ENCODE peak calls at places on chromosomes 2 and 18, in four cellular contexts. J is GM12878, A is K562, K is H1. F is an unnamed sample.

GRCh38 chr2:36450466-36451196 is 95.1 kb downstream of the CRIM1 start:
- DNase-seq in K (no peak), J (no peak), A (no peak), F (no peak)

GRCh38 chr18:67710639-67711038 is 194.1 kb upstream of the DSEL start:
- DNase-seq in J (no peak), A (no peak), K (no peak), F (no peak)

GRCh38 chr2:20291106-20291564 is 59.5 kb downstream of the PUM2 start:
- DNase-seq in A (peak; percentile 65), K (peak; percentile 43), J (no peak), F (peak; percentile 79)

GRCh38 chr2:165825041-165825440 is 31.0 kb upstream of the GALNT3 start:
- DNase-seq in A (no peak), J (no peak), K (no peak), F (no peak)

GRCh38 chr2:39719317-39719716 is 53.6 kb downstream of the TMEM178A start:
- DNase-seq in J (no peak), K (no peak), A (no peak), F (no peak)

GRCh38 chr2:45681675-45682074 is 30.2 kb downstream of the PRKCE start:
- DNase-seq in J (no peak), K (no peak), A (no peak), F (peak; percentile 34)

GRCh38 chr2:160516547-160517365 is 23.1 kb upstream of the RBMS1 start:
- DNase-seq in A (no peak), J (no peak), K (no peak), F (no peak)

GRCh38 chr2:214019229-214019972 is 391.5 kb upstream of the VWC2L start:
- DNase-seq in A (no peak), K (no peak), J (no peak), F (no peak)

GRCh38 chr2:224934542-224935188 is 107.6 kb downstream of the DOCK10 start:
- DNase-seq in J (no peak), A (no peak), K (no peak), F (no peak)

GRCh38 chr2:75646583-75647425 is at the start of gene MRPL19:
- DNase-seq in J (peak; percentile 70), K (peak; percentile 44), A (peak; percentile 74), F (peak; percentile 90)

GRCh38 chr18:5879479-5879882 is 15.8 kb downstream of the TMEM200C start:
- DNase-seq in K (no peak), A (peak; percentile 39), J (no peak), F (peak; percentile 39)

GRCh38 chr2:238569415-238570195 is 142.9 kb downstream of the ASB1 start:
- DNase-seq in K (no peak), J (no peak), A (no peak), F (no peak)

GRCh38 chr2:12728221-12728777 is 11.6 kb downstream of the TRIB2 start:
- DNase-seq in J (peak; percentile 93), K (no peak), A (no peak), F (no peak)

GRCh38 chr2:205438241-205438640 is 244.1 kb upstream of the NRP2 start:
- DNase-seq in K (no peak), J (no peak), A (no peak), F (no peak)

GRCh38 chr2:218876562-218877219 is 4.0 kb upstream of the WNT10A start:
- DNase-seq in J (peak; percentile 56), A (peak; percentile 54), K (no peak), F (peak; percentile 88)

GRCh38 chr2:69781321-69782248 is 39.7 kb downstream of the ANXA4 start:
- DNase-seq in K (no peak), J (no peak), A (no peak), F (no peak)

GRCh38 chr2:86221066-86221684 is 21.9 kb downstream of the MRPL35 start:
- DNase-seq in K (no peak), J (no peak), A (peak; percentile 80), F (peak; percentile 71)

GRCh38 chr2:172462393-172463381 is 35.3 kb downstream of the ITGA6 start:
- DNase-seq in K (no peak), A (no peak), J (peak; percentile 23), F (no peak)

GRCh38 chr2:225411452-225411851 is 11.9 kb downstream of the NYAP2 start:
- DNase-seq in A (no peak), K (no peak), J (no peak), F (no peak)

GRCh38 chr18:741931-742512 is 29.6 kb upstream of the ENOSF1 start:
- DNase-seq in A (peak; percentile 64), K (no peak), J (peak; percentile 30), F (peak; percentile 61)

GRCh38 chr18:73913505-73913904 is 234.1 kb downstream of the FBXO15 start:
- DNase-seq in A (no peak), J (no peak), K (no peak), F (no peak)

DNA sequence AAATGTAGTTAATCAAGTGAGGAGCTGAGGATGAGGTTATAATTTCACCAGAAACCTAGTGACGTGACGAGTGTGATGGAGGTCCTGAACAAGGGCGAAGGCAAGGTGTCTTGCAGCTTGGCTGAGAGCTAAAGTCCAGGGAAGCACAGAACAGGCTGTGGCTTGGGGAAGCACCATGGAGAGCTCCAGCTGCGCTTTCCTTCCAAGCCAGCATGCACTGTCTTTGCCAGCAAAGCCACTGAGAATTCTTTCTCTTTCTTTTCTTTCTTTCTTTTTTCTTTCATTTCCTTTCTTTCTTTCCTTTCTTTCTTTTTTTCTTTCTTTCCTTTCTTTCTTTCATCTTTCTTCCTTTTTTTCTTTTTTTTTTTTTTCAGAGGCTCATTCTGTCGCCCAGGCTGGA is 239.3 kb downstream of the FBXO15 start:
- DNase-seq in A (no peak), J (no peak), K (no peak), F (no peak)
- TF ChIP-seq NRF1 in A (no peak), J (no peak), K (no peak), F (no peak)

DNA sequence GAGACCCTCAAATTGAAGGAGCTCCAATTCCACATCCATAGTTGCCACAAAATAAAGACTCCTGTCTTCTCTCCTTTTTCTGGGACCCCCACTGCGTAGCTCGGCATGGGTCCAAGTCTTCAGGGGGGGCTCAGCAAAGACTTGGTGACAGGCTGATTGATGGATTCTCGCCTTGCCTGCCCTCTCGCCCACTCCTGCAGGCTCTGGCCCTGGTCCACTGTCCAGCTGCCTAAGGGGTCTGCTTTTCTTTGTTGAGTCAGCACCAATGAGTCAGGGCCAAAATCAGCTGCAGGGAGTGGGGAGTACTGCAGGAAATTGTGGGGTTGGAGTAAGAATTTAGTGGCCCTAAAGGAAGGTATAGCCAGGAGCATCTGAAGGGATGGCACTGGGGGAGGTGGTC is 21.5 kb downstream of the RPL37A start:
- DNase-seq in K (no peak), A (no peak), J (no peak), F (no peak)
- H3K4me2 ChIP-seq in K (no peak overlapping the region), A (no peak overlapping the region), J (no peak overlapping the region), F (no peak overlapping the region)

DNA sequence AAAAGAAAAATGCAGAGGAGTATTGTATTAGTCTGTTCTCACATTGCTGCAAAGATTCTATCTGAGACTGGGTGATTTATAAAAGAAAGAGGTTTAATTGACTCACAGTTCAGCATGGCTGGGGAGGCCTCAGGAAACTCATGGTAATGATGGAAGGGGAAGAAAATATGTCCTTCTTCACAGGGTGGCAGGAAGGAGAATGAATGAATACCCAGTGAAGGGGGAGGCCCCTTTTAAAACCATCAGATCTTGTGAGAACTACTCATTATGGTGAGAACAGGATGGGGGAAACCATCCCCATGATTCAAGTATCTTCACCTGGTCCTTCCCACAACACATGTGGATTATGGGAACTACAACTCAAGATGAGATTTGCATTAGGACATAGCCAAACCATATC is 9.1 kb upstream of the PLCL1 start:
- DNase-seq in A (no peak), J (no peak), K (no peak), F (no peak)
- TF ChIP-seq NRF1 in A (no peak), J (no peak), K (no peak), F (no peak)

GRCh38 chr2:68690851-68691250 is 43.8 kb upstream of the ARHGAP25 start:
- DNase-seq in A (no peak), K (no peak), J (no peak), F (no peak)
- H3K4me2 ChIP-seq in A (no peak overlapping the region), K (no peak overlapping the region), J (peak overlapping the region; percentile 90), F (no peak overlapping the region)

GRCh38 chr2:198242093-198242492 is 437.7 kb downstream of the PLCL1 start:
- DNase-seq in K (no peak), A (no peak), J (no peak), F (no peak)
- TF ChIP-seq NRF1 in K (no peak), A (no peak), J (no peak), F (no peak)

GRCh38 chr18:11159844-11160243 is 10.5 kb upstream of the PIEZO2 start:
- DNase-seq in K (no peak), A (no peak), J (no peak), F (no peak)

GRCh38 chr18:11156977-11157376 is 7.6 kb upstream of the PIEZO2 start:
- DNase-seq in J (no peak), K (no peak), A (no peak), F (no peak)

GRCh38 chr18:11162889-11163288 is 13.5 kb upstream of the PIEZO2 start:
- DNase-seq in J (no peak), A (no peak), K (no peak), F (no peak)

GRCh38 chr18:11163668-11164067 is 14.3 kb upstream of the PIEZO2 start:
- DNase-seq in J (no peak), K (no peak), A (no peak), F (peak; percentile 47)

GRCh38 chr18:11160303-11160702 is 10.9 kb upstream of the PIEZO2 start:
- DNase-seq in J (no peak), A (no peak), K (no peak), F (no peak)
- H3K4me2 ChIP-seq in J (no peak overlapping the region), A (no peak overlapping the region), K (no peak overlapping the region), F (no peak overlapping the region)

DNA sequence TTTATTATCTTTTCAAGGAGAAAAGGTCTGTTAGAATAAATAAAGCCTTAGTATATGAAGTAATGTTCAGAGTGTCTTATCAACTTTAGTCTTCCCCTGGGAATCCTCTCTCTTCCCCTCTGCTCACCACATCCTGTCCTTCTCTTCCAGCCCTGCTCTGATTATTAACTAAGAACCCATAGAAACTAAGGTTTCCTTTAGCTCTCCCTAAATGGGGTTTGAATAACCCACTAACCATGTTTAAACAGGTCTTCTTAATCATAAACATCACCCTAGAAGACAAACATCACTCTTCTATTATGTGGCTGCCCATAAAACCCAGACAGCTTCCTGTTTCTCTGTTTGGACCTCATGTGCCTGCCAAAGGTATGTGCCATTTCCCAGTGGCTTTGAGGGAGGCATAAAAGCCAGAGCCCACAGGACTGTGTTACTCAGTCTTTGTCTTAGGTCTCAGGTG is 50.1 kb downstream of the SLC14A1 start:
- DNase-seq in A (no peak), J (no peak), K (no peak), F (no peak)
- TF ChIP-seq NRF1 in A (no peak), J (no peak), K (no peak), F (no peak)

GRCh38 chr2:188787002-188787660 is 187.0 kb upstream of the COL3A1 start:
- DNase-seq in J (no peak), K (no peak), A (no peak), F (no peak)
- H3K4me2 ChIP-seq in J (no peak overlapping the region), K (no peak overlapping the region), A (no peak overlapping the region), F (peak overlapping the region; percentile 51)

DNA sequence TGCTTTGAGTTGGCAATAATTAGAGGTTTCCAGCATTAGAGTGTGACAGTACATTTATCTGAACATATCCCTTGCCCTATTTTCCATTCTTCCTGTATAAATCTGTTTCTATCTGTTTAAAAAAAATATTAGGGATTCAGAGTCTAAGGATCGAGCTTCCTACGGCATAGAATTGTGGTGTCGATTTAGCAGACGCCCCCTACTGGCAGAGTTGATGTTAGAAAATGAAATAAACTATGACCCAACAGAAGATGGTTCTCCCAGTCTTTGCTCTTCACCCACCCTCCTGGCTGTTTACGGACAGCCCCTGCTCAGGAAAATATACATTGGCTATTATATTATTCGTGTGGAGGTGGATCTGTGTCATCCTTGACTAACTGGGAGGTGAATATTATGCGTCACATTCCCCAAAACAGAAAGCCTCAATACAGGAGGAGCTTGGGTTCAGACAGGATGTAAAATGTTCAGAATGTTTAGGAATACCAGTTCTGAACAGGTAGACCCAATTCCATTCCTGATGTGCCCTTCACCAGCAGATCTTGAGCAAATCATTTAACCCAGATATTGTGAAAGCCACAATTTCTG is 10.6 kb upstream of the ERMN start:
- DNase-seq in A (peak; percentile 69), K (no peak), J (no peak), F (peak; percentile 21)
- TF ChIP-seq NRF1 in A (no peak), K (no peak), J (no peak), F (no peak)

F was measured in SK-N-SH.